ENCODE peak calls at places on chromosome 11, in eight cellular contexts. One of them, this sample, is unnamed.

GRCh38 chr11:35529971-35530495 is 4.6 kb upstream of the PAMR1 start:
- DNase-seq in mammary epithelial cell: peak; percentile 94
- DNase-seq in NCI-H1105: no peak
- DNase-seq in head of caudate nucleus: no peak
- DNase-seq in A673: no peak
- DNase-seq in activated CD8-positive, alpha-beta memory T cell treated with anti-CD3 and anti-CD28 coated beads for 1 hour: no peak
- DNase-seq in ovary: no peak
- DNase-seq in heart left ventricle: peak; percentile 50
- DNase-seq in this sample: no peak

GRCh38 chr11:131595812-131596211 is 225.4 kb downstream of the NTM start:
- DNase-seq in mammary epithelial cell: no peak
- DNase-seq in NCI-H1105: no peak
- DNase-seq in head of caudate nucleus: peak; percentile 60
- DNase-seq in A673: no peak
- DNase-seq in activated CD8-positive, alpha-beta memory T cell treated with anti-CD3 and anti-CD28 coated beads for 1 hour: no peak
- DNase-seq in ovary: no peak
- DNase-seq in heart left ventricle: no peak
- DNase-seq in this sample: no peak

GRCh38 chr11:17561466-17562001 is 14.5 kb downstream of the OTOG start:
- DNase-seq in mammary epithelial cell: no peak
- DNase-seq in NCI-H1105: no peak
- DNase-seq in head of caudate nucleus: no peak
- DNase-seq in A673: no peak
- DNase-seq in activated CD8-positive, alpha-beta memory T cell treated with anti-CD3 and anti-CD28 coated beads for 1 hour: no peak
- DNase-seq in ovary: no peak
- DNase-seq in heart left ventricle: no peak
- DNase-seq in this sample: no peak

GRCh38 chr11:47847892-47848635 is at the start of gene NUP160:
- DNase-seq in mammary epithelial cell: peak; percentile 69
- DNase-seq in NCI-H1105: peak; percentile 73
- DNase-seq in head of caudate nucleus: peak; percentile 92
- DNase-seq in A673: peak; percentile 93
- DNase-seq in activated CD8-positive, alpha-beta memory T cell treated with anti-CD3 and anti-CD28 coated beads for 1 hour: peak; percentile 86
- DNase-seq in ovary: peak; percentile 85
- DNase-seq in heart left ventricle: peak; percentile 90
- DNase-seq in this sample: peak; percentile 95

GRCh38 chr11:105870521-105871113 is 151.4 kb downstream of the MSANTD4 start:
- DNase-seq in mammary epithelial cell: no peak
- DNase-seq in NCI-H1105: no peak
- DNase-seq in head of caudate nucleus: no peak
- DNase-seq in A673: no peak
- DNase-seq in activated CD8-positive, alpha-beta memory T cell treated with anti-CD3 and anti-CD28 coated beads for 1 hour: no peak
- DNase-seq in ovary: no peak
- DNase-seq in heart left ventricle: no peak
- DNase-seq in this sample: no peak

GRCh38 chr11:47259178-47259977 is 1.6 kb downstream of the NR1H3 start:
- DNase-seq in mammary epithelial cell: no peak
- DNase-seq in NCI-H1105: no peak
- DNase-seq in head of caudate nucleus: no peak
- DNase-seq in A673: peak; percentile 79
- DNase-seq in activated CD8-positive, alpha-beta memory T cell treated with anti-CD3 and anti-CD28 coated beads for 1 hour: no peak
- DNase-seq in ovary: no peak
- DNase-seq in heart left ventricle: peak; percentile 55
- DNase-seq in this sample: no peak

GRCh38 chr11:111565111-111565720 is 24.7 kb downstream of the LAYN start:
- DNase-seq in mammary epithelial cell: peak; percentile 53
- DNase-seq in NCI-H1105: peak; percentile 74
- DNase-seq in head of caudate nucleus: peak; percentile 78
- DNase-seq in A673: peak; percentile 88
- DNase-seq in activated CD8-positive, alpha-beta memory T cell treated with anti-CD3 and anti-CD28 coated beads for 1 hour: no peak
- DNase-seq in ovary: peak; percentile 84
- DNase-seq in heart left ventricle: peak; percentile 52
- DNase-seq in this sample: no peak

GRCh38 chr11:74819400-74819799 is 70.8 kb downstream of the RNF169 start:
- DNase-seq in mammary epithelial cell: no peak
- DNase-seq in NCI-H1105: no peak
- DNase-seq in head of caudate nucleus: no peak
- DNase-seq in A673: no peak
- DNase-seq in activated CD8-positive, alpha-beta memory T cell treated with anti-CD3 and anti-CD28 coated beads for 1 hour: no peak
- DNase-seq in ovary: no peak
- DNase-seq in heart left ventricle: no peak
- DNase-seq in this sample: no peak

GRCh38 chr11:2186669-2187266 is 15.2 kb upstream of the TH start:
- DNase-seq in mammary epithelial cell: no peak
- DNase-seq in NCI-H1105: no peak
- DNase-seq in head of caudate nucleus: no peak
- DNase-seq in A673: peak; percentile 38
- DNase-seq in activated CD8-positive, alpha-beta memory T cell treated with anti-CD3 and anti-CD28 coated beads for 1 hour: peak; percentile 27
- DNase-seq in ovary: no peak
- DNase-seq in heart left ventricle: no peak
- DNase-seq in this sample: no peak

GRCh38 chr11:67167715-67168114 is 48.7 kb downstream of the KDM2A start:
- DNase-seq in mammary epithelial cell: no peak
- DNase-seq in NCI-H1105: no peak
- DNase-seq in head of caudate nucleus: no peak
- DNase-seq in A673: no peak
- DNase-seq in activated CD8-positive, alpha-beta memory T cell treated with anti-CD3 and anti-CD28 coated beads for 1 hour: no peak
- DNase-seq in ovary: no peak
- DNase-seq in heart left ventricle: no peak
- DNase-seq in this sample: no peak

This sample was measured in posterior vena cava.